ENCODE peak calls at places on chromosomes 3 and 15, in eight cellular contexts. One of them, this sample, is unnamed.
A peak's percentile ranks its signal among the peaks of the same experiment; 100 is the strongest.

GRCh38 chr3:36868614-36869436 is 76.0 kb downstream of the TRANK1 start:
- DNase-seq in uterus: peak; percentile 47
- DNase-seq in K562: peak; percentile 66
- DNase-seq in GM20000: peak; percentile 61
- DNase-seq in A549: peak; percentile 69
- DNase-seq in choroid plexus epithelial cell: peak; percentile 81
- DNase-seq in WTC11: peak; percentile 54
- DNase-seq in B cell: peak; percentile 50
- DNase-seq in this sample: peak; percentile 57

GRCh38 chr15:70597945-70598344 is 165.4 kb downstream of the UACA start:
- DNase-seq in uterus: no peak
- DNase-seq in K562: no peak
- DNase-seq in GM20000: no peak
- DNase-seq in A549: no peak
- DNase-seq in choroid plexus epithelial cell: no peak
- DNase-seq in WTC11: no peak
- DNase-seq in B cell: no peak
- DNase-seq in this sample: no peak

GRCh38 chr15:58475573-58476524 is 44.1 kb downstream of the LIPC start:
- DNase-seq in uterus: no peak
- DNase-seq in K562: no peak
- DNase-seq in GM20000: no peak
- DNase-seq in A549: no peak
- DNase-seq in choroid plexus epithelial cell: peak; percentile 35
- DNase-seq in WTC11: no peak
- DNase-seq in B cell: no peak
- DNase-seq in this sample: no peak

GRCh38 chr15:58934521-58934920 is 1.0 kb upstream of the SLTM start:
- DNase-seq in uterus: no peak
- DNase-seq in K562: no peak
- DNase-seq in GM20000: no peak
- DNase-seq in A549: no peak
- DNase-seq in choroid plexus epithelial cell: peak; percentile 19
- DNase-seq in WTC11: no peak
- DNase-seq in B cell: no peak
- DNase-seq in this sample: no peak

GRCh38 chr3:153572654-153573053 is 410.6 kb downstream of the RAP2B start:
- DNase-seq in uterus: no peak
- DNase-seq in K562: no peak
- DNase-seq in GM20000: no peak
- DNase-seq in A549: no peak
- DNase-seq in choroid plexus epithelial cell: no peak
- DNase-seq in WTC11: no peak
- DNase-seq in B cell: no peak
- DNase-seq in this sample: no peak

GRCh38 chr3:170064108-170064507 is 26.3 kb downstream of the GPR160 start:
- DNase-seq in uterus: no peak
- DNase-seq in K562: no peak
- DNase-seq in GM20000: no peak
- DNase-seq in A549: no peak
- DNase-seq in choroid plexus epithelial cell: no peak
- DNase-seq in WTC11: no peak
- DNase-seq in B cell: no peak
- DNase-seq in this sample: no peak

GRCh38 chr3:105526349-105527111 is 159.8 kb downstream of the ALCAM start:
- DNase-seq in uterus: no peak
- DNase-seq in K562: no peak
- DNase-seq in GM20000: no peak
- DNase-seq in A549: no peak
- DNase-seq in choroid plexus epithelial cell: no peak
- DNase-seq in WTC11: no peak
- DNase-seq in B cell: no peak
- DNase-seq in this sample: no peak

GRCh38 chr15:74763416-74763815 is 14.8 kb downstream of the CYP1A2 start:
- DNase-seq in uterus: no peak
- DNase-seq in K562: no peak
- DNase-seq in GM20000: no peak
- DNase-seq in A549: no peak
- DNase-seq in choroid plexus epithelial cell: no peak
- DNase-seq in WTC11: no peak
- DNase-seq in B cell: no peak
- DNase-seq in this sample: no peak

GRCh38 chr3:33317963-33318708 is 40.9 kb downstream of the FBXL2 start:
- DNase-seq in uterus: no peak
- DNase-seq in K562: no peak
- DNase-seq in GM20000: no peak
- DNase-seq in A549: peak; percentile 31
- DNase-seq in choroid plexus epithelial cell: peak; percentile 20
- DNase-seq in WTC11: no peak
- DNase-seq in B cell: no peak
- DNase-seq in this sample: no peak

GRCh38 chr3:27253831-27254230 is 115.4 kb downstream of the NEK10 start:
- DNase-seq in uterus: no peak
- DNase-seq in K562: no peak
- DNase-seq in GM20000: peak; percentile 11
- DNase-seq in A549: peak; percentile 55
- DNase-seq in choroid plexus epithelial cell: peak; percentile 65
- DNase-seq in WTC11: peak; percentile 57
- DNase-seq in B cell: no peak
- DNase-seq in this sample: peak; percentile 15

GRCh38 chr3:153166206-153166605 is 4.2 kb downstream of the RAP2B start:
- DNase-seq in uterus: no peak
- DNase-seq in K562: peak; percentile 36
- DNase-seq in GM20000: no peak
- DNase-seq in A549: no peak
- DNase-seq in choroid plexus epithelial cell: peak; percentile 49
- DNase-seq in WTC11: no peak
- DNase-seq in B cell: no peak
- DNase-seq in this sample: no peak

GRCh38 chr3:10957976-10958749 is 34.4 kb upstream of the SLC6A1 start:
- DNase-seq in uterus: no peak
- DNase-seq in K562: no peak
- DNase-seq in GM20000: no peak
- DNase-seq in A549: no peak
- DNase-seq in choroid plexus epithelial cell: no peak
- DNase-seq in WTC11: no peak
- DNase-seq in B cell: no peak
- DNase-seq in this sample: no peak

GRCh38 chr3:56839784-56840724 is 38.3 kb upstream of the ARHGEF3 start:
- DNase-seq in uterus: no peak
- DNase-seq in K562: no peak
- DNase-seq in GM20000: no peak
- DNase-seq in A549: peak; percentile 81
- DNase-seq in choroid plexus epithelial cell: peak; percentile 27
- DNase-seq in WTC11: no peak
- DNase-seq in B cell: no peak
- DNase-seq in this sample: no peak

GRCh38 chr3:82329300-82329699 is 567.9 kb upstream of the GBE1 start:
- DNase-seq in uterus: no peak
- DNase-seq in K562: no peak
- DNase-seq in GM20000: no peak
- DNase-seq in A549: no peak
- DNase-seq in choroid plexus epithelial cell: peak; percentile 26
- DNase-seq in WTC11: no peak
- DNase-seq in B cell: no peak
- DNase-seq in this sample: no peak

GRCh38 chr3:185878920-185879319 is 54.1 kb upstream of the IGF2BP2 start:
- DNase-seq in uterus: no peak
- DNase-seq in K562: no peak
- DNase-seq in GM20000: no peak
- DNase-seq in A549: no peak
- DNase-seq in choroid plexus epithelial cell: no peak
- DNase-seq in WTC11: no peak
- DNase-seq in B cell: no peak
- DNase-seq in this sample: no peak

GRCh38 chr3:78867409-78868372 is 900.1 kb downstream of the ROBO1 start:
- DNase-seq in uterus: no peak
- DNase-seq in K562: no peak
- DNase-seq in GM20000: no peak
- DNase-seq in A549: no peak
- DNase-seq in choroid plexus epithelial cell: peak; percentile 77
- DNase-seq in WTC11: no peak
- DNase-seq in B cell: no peak
- DNase-seq in this sample: no peak

GRCh38 chr15:30055604-30056003 is 27.2 kb upstream of the GOLGA8J start:
- DNase-seq in uterus: no peak
- DNase-seq in K562: no peak
- DNase-seq in GM20000: no peak
- DNase-seq in A549: no peak
- DNase-seq in choroid plexus epithelial cell: no peak
- DNase-seq in WTC11: no peak
- DNase-seq in B cell: no peak
- DNase-seq in this sample: no peak

GRCh38 chr15:56240390-56240789 is 3.3 kb downstream of the RFX7 start:
- DNase-seq in uterus: no peak
- DNase-seq in K562: no peak
- DNase-seq in GM20000: no peak
- DNase-seq in A549: no peak
- DNase-seq in choroid plexus epithelial cell: no peak
- DNase-seq in WTC11: no peak
- DNase-seq in B cell: no peak
- DNase-seq in this sample: no peak

GRCh38 chr15:100869151-100869999 is 10.3 kb upstream of the ALDH1A3 start:
- DNase-seq in uterus: no peak
- DNase-seq in K562: peak; percentile 48
- DNase-seq in GM20000: no peak
- DNase-seq in A549: peak; percentile 25
- DNase-seq in choroid plexus epithelial cell: no peak
- DNase-seq in WTC11: peak; percentile 83
- DNase-seq in B cell: no peak
- DNase-seq in this sample: no peak
- TF ChIP-seq CTCF in uterus: no peak
- TF ChIP-seq CTCF in K562: peak; percentile 52
- TF ChIP-seq CTCF in GM20000: peak; percentile 13
- TF ChIP-seq CTCF in A549: peak; percentile 28
- TF ChIP-seq CTCF in choroid plexus epithelial cell: peak; percentile 65
- TF ChIP-seq CTCF in WTC11: peak; percentile 81
- TF ChIP-seq CTCF in B cell: peak; percentile 16
- TF ChIP-seq CTCF in this sample: no peak

DNA sequence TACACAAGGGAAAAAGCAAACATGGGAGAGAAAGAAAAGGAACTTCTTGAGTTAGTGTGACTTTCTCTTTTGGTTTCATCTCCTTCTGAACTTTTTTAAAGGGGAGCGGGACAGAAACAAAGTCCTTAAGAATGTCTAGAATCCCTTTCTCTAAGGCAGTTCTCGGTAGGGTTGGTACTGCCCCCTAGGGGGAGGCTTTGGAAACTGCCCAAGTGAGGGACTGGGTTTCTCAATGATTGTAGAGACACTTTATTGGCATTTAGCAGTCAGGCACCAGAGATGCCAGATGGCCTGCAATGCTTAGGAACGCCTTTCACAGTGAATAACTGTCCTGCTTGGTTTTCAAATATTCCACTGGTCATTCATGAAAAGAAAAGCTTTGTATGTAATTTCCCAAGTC is 172.6 kb downstream of the WDR72 start:
- DNase-seq in uterus: no peak
- DNase-seq in K562: peak; percentile 26
- DNase-seq in GM20000: peak; percentile 11
- DNase-seq in A549: peak; percentile 60
- DNase-seq in choroid plexus epithelial cell: peak; percentile 6
- DNase-seq in WTC11: peak; percentile 87
- DNase-seq in B cell: no peak
- DNase-seq in this sample: peak; percentile 1
- TF ChIP-seq CTCF in uterus: no peak
- TF ChIP-seq CTCF in K562: no peak
- TF ChIP-seq CTCF in GM20000: no peak
- TF ChIP-seq CTCF in A549: peak; percentile 56
- TF ChIP-seq CTCF in choroid plexus epithelial cell: peak; percentile 29
- TF ChIP-seq CTCF in WTC11: peak; percentile 67
- TF ChIP-seq CTCF in B cell: no peak
- TF ChIP-seq CTCF in this sample: peak; percentile 36

GRCh38 chr15:77032647-77033416 is 37.9 kb downstream of the PSTPIP1 start:
- DNase-seq in uterus: peak; percentile 11
- DNase-seq in K562: no peak
- DNase-seq in GM20000: peak; percentile 4
- DNase-seq in A549: no peak
- DNase-seq in choroid plexus epithelial cell: no peak
- DNase-seq in WTC11: peak; percentile 6
- DNase-seq in B cell: peak; percentile 20
- DNase-seq in this sample: no peak

GRCh38 chr15:77032052-77032646 is 37.2 kb downstream of the PSTPIP1 start:
- DNase-seq in uterus: peak; percentile 13
- DNase-seq in K562: no peak
- DNase-seq in GM20000: no peak
- DNase-seq in A549: no peak
- DNase-seq in choroid plexus epithelial cell: no peak
- DNase-seq in WTC11: peak; percentile 13
- DNase-seq in B cell: peak; percentile 27
- DNase-seq in this sample: no peak

GRCh38 chr15:77030042-77030927 is 35.4 kb downstream of the PSTPIP1 start:
- DNase-seq in uterus: peak; percentile 11
- DNase-seq in K562: peak; percentile 50
- DNase-seq in GM20000: peak; percentile 19
- DNase-seq in A549: no peak
- DNase-seq in choroid plexus epithelial cell: no peak
- DNase-seq in WTC11: peak; percentile 47
- DNase-seq in B cell: peak; percentile 24
- DNase-seq in this sample: no peak

GRCh38 chr15:77030928-77031375 is 36.0 kb downstream of the PSTPIP1 start:
- DNase-seq in uterus: peak; percentile 12
- DNase-seq in K562: no peak
- DNase-seq in GM20000: no peak
- DNase-seq in A549: no peak
- DNase-seq in choroid plexus epithelial cell: no peak
- DNase-seq in WTC11: peak; percentile 8
- DNase-seq in B cell: no peak
- DNase-seq in this sample: no peak

DNA sequence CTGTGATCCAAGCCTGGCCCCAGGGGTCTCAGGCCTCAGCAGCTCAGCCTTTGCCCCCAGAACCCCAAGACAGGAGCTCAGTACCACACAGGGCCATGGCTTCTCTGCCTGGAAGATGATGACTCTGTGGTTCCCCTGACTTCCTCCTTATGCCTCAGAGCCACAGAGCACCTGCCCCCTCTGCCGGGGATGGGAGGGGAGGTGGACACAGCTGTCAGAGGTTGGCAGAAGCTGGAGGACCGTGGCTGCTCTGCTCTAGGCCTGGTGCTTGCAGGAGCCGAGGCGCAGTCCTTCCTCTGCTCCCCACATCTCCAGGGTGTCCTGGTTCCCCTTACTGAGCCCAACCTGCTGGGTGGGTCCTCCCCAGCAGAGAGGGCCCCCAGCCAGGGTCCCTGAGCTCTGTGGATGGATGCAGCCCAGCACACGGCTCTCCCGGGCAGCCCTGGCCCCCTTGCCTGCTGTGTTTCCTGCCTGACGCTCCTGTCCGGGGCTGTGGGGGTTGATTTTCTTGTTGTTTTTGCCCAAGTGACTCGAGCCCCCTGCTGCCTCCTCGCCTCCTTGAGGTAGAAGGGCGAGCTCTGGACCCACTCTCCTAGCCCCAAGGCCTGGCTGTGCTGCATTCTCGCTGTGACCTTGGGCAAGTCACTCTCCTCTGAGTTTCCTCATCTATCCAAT is 36.6 kb downstream of the PSTPIP1 start:
- DNase-seq in uterus: no peak
- DNase-seq in K562: no peak
- DNase-seq in GM20000: peak; percentile 72
- DNase-seq in A549: no peak
- DNase-seq in choroid plexus epithelial cell: peak; percentile 58
- DNase-seq in WTC11: peak; percentile 10
- DNase-seq in B cell: peak; percentile 81
- DNase-seq in this sample: peak; percentile 67
- TF ChIP-seq CTCF in uterus: no peak
- TF ChIP-seq CTCF in K562: peak; percentile 37
- TF ChIP-seq CTCF in GM20000: peak; percentile 18
- TF ChIP-seq CTCF in A549: no peak
- TF ChIP-seq CTCF in choroid plexus epithelial cell: peak; percentile 53
- TF ChIP-seq CTCF in WTC11: no peak
- TF ChIP-seq CTCF in B cell: peak; percentile 54
- TF ChIP-seq CTCF in this sample: peak; percentile 42

GRCh38 chr3:59519094-59519493 is 469.3 kb upstream of the CFAP20DC start:
- DNase-seq in uterus: no peak
- DNase-seq in K562: no peak
- DNase-seq in GM20000: no peak
- DNase-seq in A549: no peak
- DNase-seq in choroid plexus epithelial cell: no peak
- DNase-seq in WTC11: no peak
- DNase-seq in B cell: no peak
- DNase-seq in this sample: no peak
- TF ChIP-seq CTCF in uterus: no peak
- TF ChIP-seq CTCF in K562: no peak
- TF ChIP-seq CTCF in GM20000: no peak
- TF ChIP-seq CTCF in A549: no peak
- TF ChIP-seq CTCF in choroid plexus epithelial cell: no peak
- TF ChIP-seq CTCF in WTC11: no peak
- TF ChIP-seq CTCF in B cell: no peak
- TF ChIP-seq CTCF in this sample: no peak

This sample was measured in GM10248.